ENCODE peak calls at places on chromosomes 13 and 19, in six cellular contexts. Q is small intestine, H is H9, T is upper lobe of left lung, D is right cardiac atrium, U is body of pancreas. X is an unnamed sample. For H3K27me3, the result is how much of the 10 kb centered on the place peaks cover.

GRCh38 chr13:46546084-46546786 is 6.7 kb upstream of the LRCH1 start:
- DNase-seq in T (no peak), H (no peak), Q (no peak), U (no peak), D (no peak), X (no peak)

GRCh38 chr13:63636231-63636993 is 2220.8 kb upstream of the PCDH20 start:
- DNase-seq in D (no peak), Q (peak), U (peak), T (no peak), H (no peak), X (no peak)

GRCh38 chr13:73218181-73218580 is 159.4 kb downstream of the KLF5 start:
- DNase-seq in T (no peak), D (no peak), U (no peak), Q (no peak), H (no peak), X (no peak)

GRCh38 chr19:54478677-54479266 is 5.7 kb upstream of the CDC42EP5 start:
- DNase-seq in Q (peak), D (no peak), U (peak), H (peak), T (no peak), X (no peak)

GRCh38 chr19:23946569-23946968 is 31.9 kb downstream of the ZNF726 start:
- DNase-seq in H (no peak), D (no peak), Q (no peak), T (no peak), U (no peak), X (no peak)

GRCh38 chr13:75480691-75481175 is 1.2 kb downstream of the TBC1D4 start:
- DNase-seq in H (peak), U (peak), Q (peak), T (peak), D (peak), X (peak)

GRCh38 chr19:46784262-46785053 is 3.9 kb downstream of the SLC1A5 start:
- DNase-seq in U (peak), Q (peak), H (peak), D (peak), T (peak), X (peak)

GRCh38 chr13:66556306-66556705 is 673.8 kb downstream of the PCDH9 start:
- DNase-seq in U (no peak), H (no peak), T (no peak), D (no peak), Q (no peak), X (no peak)

GRCh38 chr13:43293008-43293407 is 269.6 kb downstream of the DNAJC15 start:
- DNase-seq in Q (no peak), U (no peak), H (no peak), T (no peak), D (no peak), X (no peak)

GRCh38 chr19:51091895-51092873 is 9.5 kb upstream of the KLK14 start:
- DNase-seq in T (no peak), U (no peak), D (no peak), H (no peak), Q (no peak), X (no peak)

GRCh38 chr19:54412877-54413276 is 2.4 kb upstream of the TTYH1 start:
- DNase-seq in U (no peak), T (no peak), Q (no peak), H (no peak), D (no peak), X (no peak)

GRCh38 chr13:25168800-25169199 is 3.3 kb downstream of the AMER2 start:
- DNase-seq in U (no peak), Q (no peak), D (no peak), H (no peak), T (no peak), X (no peak)

GRCh38 chr13:84563611-84564010 is 681.3 kb upstream of the SLITRK1 start:
- DNase-seq in Q (no peak), U (peak), H (no peak), D (no peak), T (no peak), X (no peak)

GRCh38 chr19:48511800-48512503 is at the start of gene LMTK3:
- DNase-seq in D (peak), T (no peak), H (peak), U (no peak), Q (no peak), X (no peak)

GRCh38 chr19:36256853-36257511 is 42.1 kb downstream of the ZNF146 start:
- DNase-seq in H (no peak), D (peak), Q (no peak), T (no peak), U (no peak), X (no peak)

GRCh38 chr13:77492982-77493381 is 42.5 kb upstream of the SCEL start:
- DNase-seq in D (no peak), U (peak), H (no peak), Q (peak), T (no peak), X (no peak)

GRCh38 chr19:53659292-53659691 is 27.5 kb downstream of the DPRX start:
- DNase-seq in H (peak), Q (no peak), D (no peak), U (peak), T (peak), X (no peak)

GRCh38 chr13:89150362-89150761 is 1479.2 kb downstream of the SLITRK5 start:
- DNase-seq in H (no peak), U (no peak), T (no peak), Q (no peak), D (no peak), X (no peak)

DNA sequence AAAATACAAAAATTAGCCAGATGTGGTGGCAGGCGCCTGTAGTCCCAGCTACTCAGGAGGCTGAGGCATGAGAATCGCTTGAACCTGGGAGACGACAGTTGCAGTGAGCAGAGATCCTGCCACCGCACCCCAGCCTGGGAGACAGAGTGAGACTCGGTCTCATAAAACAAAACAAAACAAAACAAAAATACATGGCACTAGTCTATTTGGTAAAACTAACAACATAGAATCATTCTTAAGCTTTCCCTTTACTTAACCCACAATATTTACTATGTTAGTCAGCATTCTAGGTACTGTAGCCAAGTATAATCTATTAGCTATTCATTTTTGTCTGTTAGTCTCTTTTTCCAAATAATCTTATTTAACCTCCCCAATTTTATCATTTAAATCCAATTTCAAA is 1482.8 kb downstream of the SLITRK5 start:
- DNase-seq in H (no peak), D (no peak), T (no peak), U (no peak), Q (no peak), X (no peak)
- H3K27me3 ChIP-seq in H (under half), D (under half), T (under half), U (under half), Q (under half), X (under half)

DNA sequence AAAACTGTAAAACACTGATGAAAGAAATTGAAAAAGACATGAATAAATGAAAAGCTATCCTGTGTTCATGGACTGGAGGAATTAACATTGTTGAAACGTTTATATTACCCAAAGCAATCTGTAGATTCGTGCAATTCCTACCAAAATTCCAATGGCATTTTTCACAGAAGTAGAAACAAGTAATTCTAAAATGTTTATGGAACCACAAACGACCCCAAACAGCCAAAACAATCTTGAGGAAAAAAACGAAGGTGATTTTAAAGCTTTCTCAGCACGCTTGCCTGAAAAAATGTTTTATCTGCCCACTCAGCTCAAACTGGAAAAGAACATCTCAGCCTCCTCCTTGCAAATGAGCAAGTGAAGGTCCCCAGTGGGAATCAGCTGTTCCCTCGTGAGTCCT is 255.9 kb upstream of the IRS2 start:
- DNase-seq in T (no peak), H (no peak), Q (no peak), U (no peak), D (no peak), X (no peak)
- H3K27me3 ChIP-seq in T (under half), H (under half), Q (under half), U (under half), D (under half), X (under half)

GRCh38 chr19:6708346-6708745 is 12.1 kb downstream of the C3 start:
- DNase-seq in Q (no peak), U (no peak), H (no peak), D (no peak), T (no peak), X (no peak)
- H3K27me3 ChIP-seq in Q (under half), U (under half), H (under half), D (under half), T (under half), X (under half)

DNA sequence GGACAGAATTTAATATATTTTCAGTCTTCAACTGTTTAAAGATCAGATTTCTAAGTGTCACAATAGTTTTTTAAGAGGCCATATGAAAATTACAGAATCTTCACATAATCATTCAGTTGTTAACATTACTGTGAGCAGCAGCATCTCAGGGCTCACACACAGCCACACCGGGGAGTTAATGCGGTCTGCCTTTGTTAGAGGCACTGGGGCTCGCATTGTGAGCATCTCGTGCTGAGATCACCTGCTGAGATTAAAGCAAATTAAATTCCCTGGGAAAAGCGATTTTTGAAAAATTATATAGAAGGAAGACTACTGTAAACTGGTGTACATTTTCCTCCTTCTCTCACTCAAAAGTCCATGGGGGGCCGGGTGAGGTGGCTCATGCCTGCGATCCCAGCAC is 16.6 kb downstream of the GPR12 start:
- DNase-seq in U (no peak), H (no peak), Q (no peak), D (no peak), T (no peak), X (no peak)
- H3K27me3 ChIP-seq in U (under half), H (under half), Q (under half), D (under half), T (under half), X (under half)

GRCh38 chr19:42152876-42153275 is 20.6 kb upstream of the POU2F2 start:
- DNase-seq in D (no peak), Q (no peak), T (no peak), U (no peak), H (no peak), X (no peak)

GRCh38 chr19:42151735-42152134 is 19.5 kb upstream of the POU2F2 start:
- DNase-seq in Q (no peak), U (no peak), D (no peak), H (no peak), T (no peak), X (no peak)

GRCh38 chr19:42153606-42154405 is 21.6 kb upstream of the POU2F2 start:
- DNase-seq in U (no peak), D (no peak), T (no peak), Q (no peak), H (no peak), X (no peak)

GRCh38 chr19:42150940-42151339 is 18.7 kb upstream of the POU2F2 start:
- DNase-seq in D (no peak), U (no peak), T (no peak), Q (no peak), H (no peak), X (no peak)

GRCh38 chr19:42152285-42152684 is 20.0 kb upstream of the POU2F2 start:
- DNase-seq in U (peak), D (no peak), Q (no peak), T (no peak), H (no peak), X (no peak)
- H3K27me3 ChIP-seq in U (under half), D (under half), Q (under half), T (under half), H (under half), X (under half)

X was measured in uterus.